ENCODE peak calls at places on chromosomes 4 and X, in five cellular contexts. F is hepatic stellate cell; C is ELF-1; O is stimulated activated CD4-positive, alpha-beta T cell treated with anti-CD3 and anti-CD28 coated beads, Interleukin-4, amount 100 ng/mL, for 48 hours; M is bronchial epithelial cell. X is an unnamed sample.

GRCh38 chr4:145098675-145099037 is 545 bp downstream of the ABCE1 start:
- DNase-seq in O (peak), C (no peak), M (peak), F (peak), X (peak)

GRCh38 chr4:163544407-163545038 is 50.0 kb downstream of the TMA16 start:
- DNase-seq in M (peak), C (peak), O (peak), F (peak), X (peak)

GRCh38 chr4:26746742-26747351 is 113.8 kb upstream of the STIM2 start:
- DNase-seq in F (no peak), O (peak), M (peak), C (no peak), X (no peak)

GRCh38 chrX:131828482-131828881 is 194.6 kb upstream of the STK26 start:
- DNase-seq in M (no peak), F (no peak), O (no peak), C (peak), X (no peak)

GRCh38 chr4:188613976-188614375 is 474.7 kb downstream of the TRIML1 start:
- DNase-seq in C (no peak), F (no peak), M (no peak), O (no peak), X (no peak)

GRCh38 chr4:79397951-79398350 is 10.1 kb downstream of the GK2 start:
- DNase-seq in F (no peak), O (no peak), M (no peak), C (peak), X (no peak)

GRCh38 chr4:56147371-56147770 is 198.6 kb downstream of the CEP135 start:
- DNase-seq in F (no peak), C (no peak), M (no peak), O (no peak), X (no peak)

GRCh38 chr4:98890698-98891097 is 38.2 kb downstream of the EIF4E start:
- DNase-seq in F (no peak), C (no peak), M (peak), O (no peak), X (no peak)

GRCh38 chrX:146907391-146908240 is 93.1 kb upstream of the CXorf51A start:
- DNase-seq in C (no peak), F (no peak), M (peak), O (no peak), X (no peak)